ENCODE peak calls at places on chromosome 13, in six cellular contexts. One of them, this sample, is unnamed.
A peak's percentile ranks its signal among the peaks of the same experiment; 100 is the strongest.

GRCh38 chr13:27775943-27776342 is 16.3 kb upstream of the GSX1 start:
- DNase-seq in Panc1: no peak
- DNase-seq in glutamatergic neuron: no peak
- DNase-seq in cardiac fibroblast: no peak
- DNase-seq in brain microvascular endothelial cell: no peak
- DNase-seq in ascending aorta: no peak
- DNase-seq in this sample: no peak

GRCh38 chr13:87667686-87668085 is 3.5 kb upstream of the SLITRK5 start:
- DNase-seq in brain microvascular endothelial cell: no peak
- DNase-seq in glutamatergic neuron: no peak
- DNase-seq in Panc1: no peak
- DNase-seq in cardiac fibroblast: no peak
- DNase-seq in ascending aorta: no peak
- DNase-seq in this sample: no peak

GRCh38 chr13:113495494-113496251 is 5.2 kb upstream of the DCUN1D2 start:
- DNase-seq in brain microvascular endothelial cell: no peak
- DNase-seq in cardiac fibroblast: peak; percentile 29
- DNase-seq in glutamatergic neuron: peak; percentile 58
- DNase-seq in Panc1: no peak
- DNase-seq in ascending aorta: no peak
- DNase-seq in this sample: no peak

GRCh38 chr13:32989331-32989730 is 26.9 kb upstream of the KL start:
- DNase-seq in cardiac fibroblast: no peak
- DNase-seq in glutamatergic neuron: no peak
- DNase-seq in ascending aorta: no peak
- DNase-seq in Panc1: no peak
- DNase-seq in brain microvascular endothelial cell: no peak
- DNase-seq in this sample: no peak

GRCh38 chr13:111599791-111600190 is 279.3 kb downstream of the TEX29 start:
- DNase-seq in ascending aorta: no peak
- DNase-seq in glutamatergic neuron: no peak
- DNase-seq in cardiac fibroblast: no peak
- DNase-seq in Panc1: no peak
- DNase-seq in brain microvascular endothelial cell: no peak
- DNase-seq in this sample: no peak

GRCh38 chr13:79075703-79076102 is 330.4 kb downstream of the RBM26 start:
- DNase-seq in cardiac fibroblast: no peak
- DNase-seq in glutamatergic neuron: no peak
- DNase-seq in ascending aorta: no peak
- DNase-seq in Panc1: no peak
- DNase-seq in brain microvascular endothelial cell: no peak
- DNase-seq in this sample: no peak

GRCh38 chr13:29858667-29859066 is 8.2 kb upstream of the UBL3 start:
- DNase-seq in ascending aorta: no peak
- DNase-seq in brain microvascular endothelial cell: no peak
- DNase-seq in cardiac fibroblast: no peak
- DNase-seq in Panc1: no peak
- DNase-seq in glutamatergic neuron: no peak
- DNase-seq in this sample: no peak

GRCh38 chr13:59532405-59532804 is 631.3 kb downstream of the DIAPH3 start:
- DNase-seq in brain microvascular endothelial cell: no peak
- DNase-seq in ascending aorta: no peak
- DNase-seq in Panc1: no peak
- DNase-seq in glutamatergic neuron: no peak
- DNase-seq in cardiac fibroblast: no peak
- DNase-seq in this sample: no peak

GRCh38 chr13:67230774-67231480 is 791 bp upstream of the PCDH9 start:
- DNase-seq in brain microvascular endothelial cell: peak; percentile 48
- DNase-seq in ascending aorta: peak; percentile 71
- DNase-seq in cardiac fibroblast: peak; percentile 78
- DNase-seq in glutamatergic neuron: peak; percentile 72
- DNase-seq in Panc1: no peak
- DNase-seq in this sample: peak; percentile 17

GRCh38 chr13:104976964-104977363 is 1558.5 kb downstream of the EFNB2 start:
- DNase-seq in cardiac fibroblast: no peak
- DNase-seq in glutamatergic neuron: no peak
- DNase-seq in brain microvascular endothelial cell: no peak
- DNase-seq in ascending aorta: no peak
- DNase-seq in Panc1: no peak
- DNase-seq in this sample: no peak

GRCh38 chr13:75161804-75162203 is 320.2 kb downstream of the TBC1D4 start:
- DNase-seq in Panc1: no peak
- DNase-seq in glutamatergic neuron: no peak
- DNase-seq in brain microvascular endothelial cell: no peak
- DNase-seq in ascending aorta: no peak
- DNase-seq in cardiac fibroblast: no peak
- DNase-seq in this sample: no peak

GRCh38 chr13:33352520-33352919 is 67.0 kb upstream of the STARD13 start:
- DNase-seq in glutamatergic neuron: no peak
- DNase-seq in cardiac fibroblast: no peak
- DNase-seq in ascending aorta: no peak
- DNase-seq in brain microvascular endothelial cell: no peak
- DNase-seq in Panc1: no peak
- DNase-seq in this sample: no peak

GRCh38 chr13:40109324-40109958 is 454.0 kb downstream of the COG6 start:
- DNase-seq in cardiac fibroblast: peak; percentile 94
- DNase-seq in Panc1: no peak
- DNase-seq in brain microvascular endothelial cell: peak; percentile 96
- DNase-seq in ascending aorta: peak; percentile 69
- DNase-seq in glutamatergic neuron: no peak
- DNase-seq in this sample: no peak

GRCh38 chr13:94660695-94661324 is 51.5 kb downstream of the SOX21 start:
- DNase-seq in ascending aorta: no peak
- DNase-seq in brain microvascular endothelial cell: peak; percentile 27
- DNase-seq in Panc1: no peak
- DNase-seq in cardiac fibroblast: peak; percentile 35
- DNase-seq in glutamatergic neuron: no peak
- DNase-seq in this sample: no peak

GRCh38 chr13:35808846-35809245 is 322.3 kb downstream of the DCLK1 start:
- DNase-seq in glutamatergic neuron: no peak
- DNase-seq in cardiac fibroblast: no peak
- DNase-seq in Panc1: no peak
- DNase-seq in brain microvascular endothelial cell: no peak
- DNase-seq in ascending aorta: no peak
- DNase-seq in this sample: no peak

GRCh38 chr13:42384265-42384664 is 112.3 kb downstream of the AKAP11 start:
- DNase-seq in cardiac fibroblast: no peak
- DNase-seq in brain microvascular endothelial cell: no peak
- DNase-seq in glutamatergic neuron: no peak
- DNase-seq in Panc1: no peak
- DNase-seq in ascending aorta: no peak
- DNase-seq in this sample: no peak

DNA sequence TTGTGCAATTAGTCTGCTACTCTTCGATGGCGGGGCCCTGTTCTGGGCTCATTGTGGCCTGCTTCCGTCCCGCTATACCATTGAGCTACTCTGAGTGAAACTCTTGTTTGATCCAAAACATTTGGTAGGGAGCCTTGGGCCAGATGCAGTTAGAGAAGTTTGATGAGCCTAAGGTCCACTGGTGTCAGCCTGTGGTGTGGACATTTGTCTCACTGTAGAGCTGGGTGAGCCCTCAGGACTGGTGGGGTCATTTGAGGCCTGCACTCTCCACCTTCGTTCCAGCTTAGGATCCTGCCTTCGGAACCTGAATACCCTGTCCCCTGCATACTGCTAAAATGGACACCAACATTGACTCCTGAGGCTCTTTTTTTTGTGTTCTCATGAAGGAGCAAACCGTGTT is 6.9 kb downstream of the UBAC2 start:
- DNase-seq in ascending aorta: no peak
- DNase-seq in cardiac fibroblast: no peak
- DNase-seq in Panc1: no peak
- DNase-seq in brain microvascular endothelial cell: no peak
- DNase-seq in glutamatergic neuron: no peak
- DNase-seq in this sample: no peak
- TF ChIP-seq CTCF in ascending aorta: no peak
- TF ChIP-seq CTCF in cardiac fibroblast: no peak
- TF ChIP-seq CTCF in Panc1: no peak
- TF ChIP-seq CTCF in brain microvascular endothelial cell: no peak
- TF ChIP-seq CTCF in glutamatergic neuron: no peak
- TF ChIP-seq CTCF in this sample: no peak

DNA sequence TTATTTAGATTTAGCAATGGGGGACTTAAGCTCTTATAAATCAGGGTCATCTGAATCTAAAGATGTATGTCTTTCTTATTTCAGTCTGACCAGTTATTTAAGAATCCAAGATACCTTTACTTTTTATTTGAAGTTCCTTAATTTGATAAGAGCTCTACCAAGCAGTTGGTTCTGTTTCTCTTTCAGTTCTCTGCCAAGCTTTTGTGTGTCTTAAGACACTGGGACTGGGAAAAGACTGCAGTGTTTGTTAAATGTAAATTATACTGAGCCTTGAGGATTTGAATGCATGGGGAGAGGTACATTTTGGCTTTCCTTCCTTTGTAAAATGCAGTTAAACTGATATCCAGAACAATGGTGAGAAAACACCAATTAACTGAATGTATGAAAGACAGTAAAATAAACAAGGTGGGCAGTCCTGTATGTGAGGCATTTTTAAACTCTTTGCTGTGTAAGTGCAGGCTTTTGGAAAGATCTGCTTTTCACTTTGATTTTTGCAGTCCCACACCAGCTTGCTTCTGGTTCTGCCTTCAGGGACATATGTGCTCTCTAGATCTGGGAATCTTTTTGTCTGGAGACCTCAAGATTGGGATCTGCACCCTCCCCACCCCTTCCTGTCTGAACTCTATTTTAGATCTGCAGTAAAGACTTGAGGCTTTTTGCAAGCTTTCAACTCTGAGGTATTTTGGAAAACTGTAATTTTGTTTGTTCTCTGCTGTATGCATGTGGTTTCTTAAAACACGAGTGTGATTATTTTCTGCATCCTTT is 77.6 kb downstream of the LRCH1 start:
- DNase-seq in brain microvascular endothelial cell: no peak
- DNase-seq in Panc1: no peak
- DNase-seq in glutamatergic neuron: no peak
- DNase-seq in ascending aorta: no peak
- DNase-seq in cardiac fibroblast: peak; percentile 32
- DNase-seq in this sample: no peak
- TF ChIP-seq CTCF in brain microvascular endothelial cell: no peak
- TF ChIP-seq CTCF in Panc1: no peak
- TF ChIP-seq CTCF in glutamatergic neuron: no peak
- TF ChIP-seq CTCF in ascending aorta: no peak
- TF ChIP-seq CTCF in cardiac fibroblast: no peak
- TF ChIP-seq CTCF in this sample: no peak

GRCh38 chr13:102197193-102197592 is 204.7 kb downstream of the FGF14 start:
- DNase-seq in glutamatergic neuron: no peak
- DNase-seq in brain microvascular endothelial cell: no peak
- DNase-seq in Panc1: no peak
- DNase-seq in cardiac fibroblast: peak; percentile 4
- DNase-seq in ascending aorta: no peak
- DNase-seq in this sample: no peak
- TF ChIP-seq CTCF in glutamatergic neuron: no peak
- TF ChIP-seq CTCF in brain microvascular endothelial cell: peak; percentile 54
- TF ChIP-seq CTCF in Panc1: no peak
- TF ChIP-seq CTCF in cardiac fibroblast: peak; percentile 27
- TF ChIP-seq CTCF in ascending aorta: peak; percentile 19
- TF ChIP-seq CTCF in this sample: peak; percentile 32

GRCh38 chr13:45370922-45371406 is 30.0 kb upstream of the TPT1 start:
- DNase-seq in glutamatergic neuron: peak; percentile 84
- DNase-seq in Panc1: no peak
- DNase-seq in cardiac fibroblast: peak; percentile 91
- DNase-seq in ascending aorta: peak; percentile 79
- DNase-seq in brain microvascular endothelial cell: peak; percentile 51
- DNase-seq in this sample: peak; percentile 82
- TF ChIP-seq CTCF in glutamatergic neuron: peak; percentile 94
- TF ChIP-seq CTCF in Panc1: peak; percentile 95
- TF ChIP-seq CTCF in cardiac fibroblast: peak; percentile 96
- TF ChIP-seq CTCF in ascending aorta: peak; percentile 95
- TF ChIP-seq CTCF in brain microvascular endothelial cell: peak; percentile 98
- TF ChIP-seq CTCF in this sample: peak; percentile 79

GRCh38 chr13:96216543-96216942 is 126.6 kb downstream of the HS6ST3 start:
- DNase-seq in cardiac fibroblast: no peak
- DNase-seq in Panc1: no peak
- DNase-seq in ascending aorta: no peak
- DNase-seq in brain microvascular endothelial cell: no peak
- DNase-seq in glutamatergic neuron: no peak
- DNase-seq in this sample: no peak
- TF ChIP-seq CTCF in cardiac fibroblast: no peak
- TF ChIP-seq CTCF in Panc1: no peak
- TF ChIP-seq CTCF in ascending aorta: no peak
- TF ChIP-seq CTCF in brain microvascular endothelial cell: no peak
- TF ChIP-seq CTCF in glutamatergic neuron: no peak
- TF ChIP-seq CTCF in this sample: no peak

DNA sequence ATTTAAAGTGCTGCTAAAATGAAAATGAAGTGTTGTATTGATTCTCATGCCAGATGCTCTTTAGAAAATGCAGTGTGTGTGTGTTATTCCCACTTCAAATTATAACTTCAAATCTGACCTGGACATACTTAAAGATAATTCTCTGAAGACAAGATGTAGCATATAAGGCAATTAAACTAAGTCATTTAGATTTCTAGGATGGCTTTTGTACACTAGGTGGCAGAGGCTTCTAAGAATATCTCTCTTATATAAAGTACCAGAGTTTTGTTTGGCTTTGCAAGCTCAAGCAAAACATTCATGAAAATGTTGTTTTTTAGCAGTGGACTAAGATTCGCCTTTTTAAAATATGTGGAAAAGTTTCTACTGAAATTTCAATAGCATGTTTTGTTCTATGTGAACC is 407.2 kb downstream of the GPC5 start:
- DNase-seq in cardiac fibroblast: no peak
- DNase-seq in Panc1: no peak
- DNase-seq in brain microvascular endothelial cell: no peak
- DNase-seq in glutamatergic neuron: no peak
- DNase-seq in ascending aorta: no peak
- DNase-seq in this sample: no peak
- TF ChIP-seq CTCF in cardiac fibroblast: no peak
- TF ChIP-seq CTCF in Panc1: no peak
- TF ChIP-seq CTCF in brain microvascular endothelial cell: peak; percentile 24
- TF ChIP-seq CTCF in glutamatergic neuron: no peak
- TF ChIP-seq CTCF in ascending aorta: no peak
- TF ChIP-seq CTCF in this sample: peak; percentile 40

DNA sequence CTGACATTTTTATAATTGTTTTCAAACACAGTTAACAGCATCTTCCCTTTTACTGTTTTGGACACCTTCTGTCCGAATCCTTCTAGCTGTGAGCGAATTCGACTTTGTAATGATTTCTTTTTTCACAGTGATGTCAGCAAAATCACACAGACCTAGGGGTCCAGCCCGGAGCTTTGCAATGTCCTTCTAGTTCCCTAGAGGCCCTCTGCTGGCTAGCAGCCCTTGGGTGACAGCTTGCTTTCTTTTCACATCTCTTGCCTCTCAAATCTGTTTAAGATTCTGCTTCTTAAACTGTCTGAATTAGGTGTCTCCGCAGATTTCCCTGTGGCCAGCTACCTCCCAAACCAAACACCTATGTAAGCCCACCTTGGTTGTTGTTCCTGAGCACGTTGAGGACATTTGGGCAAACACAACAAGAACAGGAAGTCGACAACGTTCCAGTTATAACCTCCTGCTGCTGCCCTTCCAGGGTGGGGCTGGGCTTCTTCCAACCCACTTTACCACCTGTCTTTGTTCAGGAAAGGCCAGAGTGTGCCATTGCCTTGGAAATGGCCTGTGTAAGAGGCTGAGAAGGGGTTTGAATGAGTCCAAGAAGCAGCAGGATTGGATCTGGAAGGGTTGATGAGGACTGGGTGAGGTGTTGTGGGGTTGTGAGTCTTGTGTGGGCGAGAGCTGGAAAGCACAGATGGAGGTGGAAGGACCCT is 123.1 kb downstream of the ATP8A2 start:
- DNase-seq in Panc1: no peak
- DNase-seq in cardiac fibroblast: no peak
- DNase-seq in glutamatergic neuron: no peak
- DNase-seq in brain microvascular endothelial cell: no peak
- DNase-seq in ascending aorta: no peak
- DNase-seq in this sample: no peak
- TF ChIP-seq CTCF in Panc1: no peak
- TF ChIP-seq CTCF in cardiac fibroblast: no peak
- TF ChIP-seq CTCF in glutamatergic neuron: no peak
- TF ChIP-seq CTCF in brain microvascular endothelial cell: peak; percentile 16
- TF ChIP-seq CTCF in ascending aorta: no peak
- TF ChIP-seq CTCF in this sample: no peak

This sample was measured in D721Med.